ENCODE peak calls at places on chromosomes 3 and 15, in four cellular contexts. One of them, this sample, is unnamed.
A peak's percentile ranks its signal among the peaks of the same experiment; 100 is the strongest.

GRCh38 chr15:75225951-75226732 is 24.5 kb downstream of the C15orf39 start:
- DNase-seq in GM12878: no peak
- DNase-seq in K562: no peak
- DNase-seq in A549: no peak
- DNase-seq in this sample: no peak

GRCh38 chr3:124282751-124283643 is 291.1 kb upstream of the ROPN1 start:
- DNase-seq in GM12878: no peak
- DNase-seq in K562: no peak
- DNase-seq in A549: no peak
- DNase-seq in this sample: peak; percentile 11

GRCh38 chr15:39573844-39574243 is 7.0 kb upstream of the THBS1 start:
- DNase-seq in GM12878: no peak
- DNase-seq in K562: no peak
- DNase-seq in A549: no peak
- DNase-seq in this sample: peak; percentile 36

GRCh38 chr15:52466134-52466701 is 62.5 kb downstream of the MYO5A start:
- DNase-seq in GM12878: peak; percentile 97
- DNase-seq in K562: no peak
- DNase-seq in A549: no peak
- DNase-seq in this sample: no peak

GRCh38 chr3:94360982-94361381 is 298.1 kb downstream of the NSUN3 start:
- DNase-seq in GM12878: no peak
- DNase-seq in K562: no peak
- DNase-seq in A549: no peak
- DNase-seq in this sample: no peak

GRCh38 chr3:54243960-54244359 is 121.6 kb downstream of the CACNA2D3 start:
- DNase-seq in GM12878: no peak
- DNase-seq in K562: no peak
- DNase-seq in A549: no peak
- DNase-seq in this sample: no peak

GRCh38 chr3:171781711-171782127 is 28.6 kb downstream of the PLD1 start:
- DNase-seq in GM12878: no peak
- DNase-seq in K562: no peak
- DNase-seq in A549: no peak
- DNase-seq in this sample: peak; percentile 94

GRCh38 chr3:69321301-69321986 is 64.4 kb downstream of the FRMD4B start:
- DNase-seq in GM12878: no peak
- DNase-seq in K562: no peak
- DNase-seq in A549: no peak
- DNase-seq in this sample: no peak

GRCh38 chr3:87037652-87038051 is 46.7 kb upstream of the VGLL3 start:
- DNase-seq in GM12878: no peak
- DNase-seq in K562: no peak
- DNase-seq in A549: no peak
- DNase-seq in this sample: no peak

GRCh38 chr3:87036671-87037070 is 45.7 kb upstream of the VGLL3 start:
- DNase-seq in GM12878: no peak
- DNase-seq in K562: no peak
- DNase-seq in A549: no peak
- DNase-seq in this sample: no peak

GRCh38 chr3:87033205-87033604 is 42.3 kb upstream of the VGLL3 start:
- DNase-seq in GM12878: no peak
- DNase-seq in K562: no peak
- DNase-seq in A549: no peak
- DNase-seq in this sample: no peak

GRCh38 chr3:87041191-87041590 is 50.2 kb upstream of the VGLL3 start:
- DNase-seq in GM12878: no peak
- DNase-seq in K562: no peak
- DNase-seq in A549: no peak
- DNase-seq in this sample: no peak

DNA sequence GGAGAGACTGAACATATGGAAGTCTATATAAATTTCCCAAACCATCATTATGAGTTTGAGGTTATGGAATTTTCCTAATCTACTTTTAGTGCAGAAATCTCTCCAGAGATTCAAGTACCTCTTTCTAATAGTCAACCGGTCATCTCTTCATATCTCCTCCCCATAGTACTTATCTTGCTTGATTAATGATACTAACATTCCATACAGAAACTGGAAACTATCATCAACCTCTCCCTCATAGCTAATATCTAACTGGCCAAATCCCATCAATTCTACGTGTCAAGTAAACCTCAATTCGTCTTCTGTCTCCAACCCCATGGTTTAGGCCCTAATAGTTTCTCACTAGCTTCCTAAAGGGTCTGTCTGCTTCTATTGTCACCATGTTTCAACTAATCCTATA is 44.4 kb upstream of the VGLL3 start:
- DNase-seq in GM12878: no peak
- DNase-seq in K562: no peak
- DNase-seq in A549: no peak
- DNase-seq in this sample: no peak
- TF ChIP-seq RCOR1 in GM12878: no peak
- TF ChIP-seq RCOR1 in K562: no peak
- TF ChIP-seq RCOR1 in A549: no peak
- TF ChIP-seq RCOR1 in this sample: no peak

GRCh38 chr15:64911317-64912186 is at the start of gene ANKDD1A:
- DNase-seq in GM12878: no peak
- DNase-seq in K562: peak; percentile 72
- DNase-seq in A549: peak; percentile 94
- DNase-seq in this sample: peak; percentile 27
- TF ChIP-seq RCOR1 in GM12878: no peak
- TF ChIP-seq RCOR1 in K562: no peak
- TF ChIP-seq RCOR1 in A549: no peak
- TF ChIP-seq RCOR1 in this sample: no peak

GRCh38 chr15:82641129-82641798 is 5.9 kb downstream of the CPEB1 start:
- DNase-seq in GM12878: no peak
- DNase-seq in K562: no peak
- DNase-seq in A549: no peak
- DNase-seq in this sample: no peak
- TF ChIP-seq RCOR1 in GM12878: no peak
- TF ChIP-seq RCOR1 in K562: no peak
- TF ChIP-seq RCOR1 in A549: no peak
- TF ChIP-seq RCOR1 in this sample: no peak

DNA sequence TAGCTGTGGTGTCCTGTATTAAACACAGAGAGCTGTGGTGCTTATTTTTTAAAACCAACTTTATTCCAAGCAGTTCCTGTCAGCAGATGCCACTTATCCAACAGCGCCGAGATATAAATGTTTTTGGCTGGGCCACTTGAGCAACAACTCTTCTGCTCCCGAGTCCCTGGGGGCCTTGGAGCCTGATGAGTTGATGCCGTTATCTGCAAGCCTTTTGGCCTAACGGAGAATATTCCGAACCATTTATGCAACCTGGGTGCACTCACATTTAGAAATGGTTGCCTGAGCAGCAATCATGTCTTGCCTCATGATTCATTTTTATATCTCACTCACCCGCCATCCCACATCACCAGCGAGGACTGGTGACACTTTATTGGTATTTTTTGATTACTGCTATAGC is 205.2 kb downstream of the MECOM start:
- DNase-seq in GM12878: no peak
- DNase-seq in K562: no peak
- DNase-seq in A549: no peak
- DNase-seq in this sample: no peak
- TF ChIP-seq RCOR1 in GM12878: no peak
- TF ChIP-seq RCOR1 in K562: no peak
- TF ChIP-seq RCOR1 in A549: no peak
- TF ChIP-seq RCOR1 in this sample: no peak

GRCh38 chr3:149473991-149474819 is at the start of gene TM4SF4:
- DNase-seq in GM12878: no peak
- DNase-seq in K562: no peak
- DNase-seq in A549: peak; percentile 63
- DNase-seq in this sample: no peak
- TF ChIP-seq RCOR1 in GM12878: no peak
- TF ChIP-seq RCOR1 in K562: no peak
- TF ChIP-seq RCOR1 in A549: no peak
- TF ChIP-seq RCOR1 in this sample: no peak

GRCh38 chr3:13191016-13191415 is 117.8 kb upstream of the IQSEC1 start:
- DNase-seq in GM12878: no peak
- DNase-seq in K562: no peak
- DNase-seq in A549: no peak
- DNase-seq in this sample: no peak

GRCh38 chr3:13188975-13189374 is 115.7 kb upstream of the IQSEC1 start:
- DNase-seq in GM12878: no peak
- DNase-seq in K562: no peak
- DNase-seq in A549: no peak
- DNase-seq in this sample: no peak

GRCh38 chr3:13190376-13190762 is 117.1 kb upstream of the IQSEC1 start:
- DNase-seq in GM12878: no peak
- DNase-seq in K562: no peak
- DNase-seq in A549: no peak
- DNase-seq in this sample: no peak

GRCh38 chr3:13188380-13188779 is 115.2 kb upstream of the IQSEC1 start:
- DNase-seq in GM12878: no peak
- DNase-seq in K562: no peak
- DNase-seq in A549: no peak
- DNase-seq in this sample: no peak

GRCh38 chr3:13189639-13190375 is 116.6 kb upstream of the IQSEC1 start:
- DNase-seq in GM12878: no peak
- DNase-seq in K562: no peak
- DNase-seq in A549: no peak
- DNase-seq in this sample: peak; percentile 36
- TF ChIP-seq RCOR1 in GM12878: no peak
- TF ChIP-seq RCOR1 in K562: no peak
- TF ChIP-seq RCOR1 in A549: no peak
- TF ChIP-seq RCOR1 in this sample: no peak

GRCh38 chr3:33732394-33732793 is 14.3 kb upstream of the CLASP2 start:
- DNase-seq in GM12878: no peak
- DNase-seq in K562: no peak
- DNase-seq in A549: no peak
- DNase-seq in this sample: no peak

DNA sequence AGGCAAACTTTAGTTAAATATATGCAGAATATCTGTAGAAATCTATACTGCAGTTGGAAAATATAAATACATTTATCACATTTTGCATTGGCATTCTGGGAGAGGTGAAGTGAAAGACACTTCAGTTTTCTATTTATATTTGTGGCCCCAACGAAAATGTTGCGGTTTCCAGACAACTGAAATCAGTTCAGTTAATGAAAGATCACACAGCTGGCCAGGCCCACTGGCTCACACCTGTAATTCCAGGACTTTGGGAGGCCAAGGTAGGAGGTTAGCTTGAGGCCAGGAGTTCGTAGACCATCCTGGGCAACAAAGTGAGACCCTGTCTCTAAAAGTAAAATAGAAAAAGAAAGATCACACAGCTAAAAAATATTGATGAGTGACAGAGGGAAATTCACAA is 11.9 kb upstream of the CLASP2 start:
- DNase-seq in GM12878: no peak
- DNase-seq in K562: no peak
- DNase-seq in A549: no peak
- DNase-seq in this sample: no peak
- TF ChIP-seq RCOR1 in GM12878: no peak
- TF ChIP-seq RCOR1 in K562: no peak
- TF ChIP-seq RCOR1 in A549: no peak
- TF ChIP-seq RCOR1 in this sample: no peak

DNA sequence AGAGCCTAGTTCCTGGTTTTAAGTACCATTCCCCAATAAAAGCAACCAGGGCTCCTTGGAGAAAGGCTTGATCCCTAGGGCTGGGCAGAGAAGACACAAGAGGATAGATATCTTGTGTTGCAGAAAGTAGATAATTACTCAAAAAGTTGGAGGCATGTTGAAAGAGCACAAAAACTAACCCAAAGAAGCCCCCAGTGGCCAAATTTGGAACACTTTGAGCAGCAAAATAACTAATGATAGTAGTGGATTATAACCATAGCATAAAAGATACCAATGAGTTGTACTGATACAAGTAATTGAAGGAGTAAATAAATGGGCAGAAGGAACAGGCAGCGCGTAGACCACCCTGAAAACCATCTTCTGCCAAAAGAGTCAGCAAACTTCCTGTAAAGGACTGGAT is 12.0 kb downstream of the EXOSC7 start:
- DNase-seq in GM12878: no peak
- DNase-seq in K562: no peak
- DNase-seq in A549: peak; percentile 22
- DNase-seq in this sample: no peak
- TF ChIP-seq RCOR1 in GM12878: no peak
- TF ChIP-seq RCOR1 in K562: no peak
- TF ChIP-seq RCOR1 in A549: no peak
- TF ChIP-seq RCOR1 in this sample: no peak

GRCh38 chr15:80072285-80072684 is 12.8 kb downstream of the ZFAND6 start:
- DNase-seq in GM12878: peak; percentile 83
- DNase-seq in K562: peak; percentile 56
- DNase-seq in A549: peak; percentile 71
- DNase-seq in this sample: peak; percentile 91
- TF ChIP-seq RCOR1 in GM12878: no peak
- TF ChIP-seq RCOR1 in K562: no peak
- TF ChIP-seq RCOR1 in A549: no peak
- TF ChIP-seq RCOR1 in this sample: no peak

GRCh38 chr3:55704521-55704920 is 217.4 kb upstream of the WNT5A start:
- DNase-seq in GM12878: no peak
- DNase-seq in K562: no peak
- DNase-seq in A549: no peak
- DNase-seq in this sample: peak; percentile 78
- TF ChIP-seq RCOR1 in GM12878: no peak
- TF ChIP-seq RCOR1 in K562: no peak
- TF ChIP-seq RCOR1 in A549: no peak
- TF ChIP-seq RCOR1 in this sample: no peak

This sample was measured in IMR-90.